ENCODE peak calls at places on chromosomes 12 and 14, in nine cellular contexts. I, U, C, W, Z, T, F, V and O are unnamed samples.

GRCh38 chr14:54686219-54686870 is 119.4 kb downstream of the SAMD4A start:
- DNase-seq in I (peak), U (no peak), C (no peak), W (no peak), Z (no peak), T (no peak), F (peak), V (peak), O (no peak)

GRCh38 chr14:100159107-100159864 is at the start of gene DEGS2:
- DNase-seq in I (no peak), U (no peak), C (no peak), W (peak), Z (peak), T (no peak), F (no peak), V (no peak), O (peak)

GRCh38 chr12:25990495-25990894 is 32.0 kb downstream of the RASSF8 start:
- DNase-seq in I (no peak), U (no peak), C (no peak), W (no peak), Z (no peak), T (no peak), F (no peak), V (no peak), O (no peak)

GRCh38 chr12:57242329-57242690 is 8.7 kb downstream of the STAC3 start:
- DNase-seq in I (no peak), U (no peak), C (no peak), W (no peak), Z (no peak), T (no peak), F (no peak), V (no peak), O (peak)

GRCh38 chr14:23173039-23173438 is 10.4 kb downstream of the SLC7A8 start:
- DNase-seq in I (no peak), U (no peak), C (no peak), W (no peak), Z (no peak), T (no peak), F (no peak), V (no peak), O (no peak)

GRCh38 chr14:35122696-35123387 is 490 bp downstream of the PRORP start:
- DNase-seq in I (no peak), U (no peak), C (peak), W (no peak), Z (no peak), T (no peak), F (no peak), V (no peak), O (no peak)

GRCh38 chr14:95784137-95784536 is 70.2 kb upstream of the TCL1A start:
- DNase-seq in I (no peak), U (no peak), C (peak), W (peak), Z (peak), T (no peak), F (no peak), V (no peak), O (no peak)

GRCh38 chr14:52355526-52355925 is 41.4 kb downstream of the PTGER2 start:
- DNase-seq in I (no peak), U (no peak), C (no peak), W (peak), Z (no peak), T (no peak), F (no peak), V (no peak), O (no peak)